ENCODE peak calls at places on chromosome 15, in eight cellular contexts. J is nephron progenitor cell, A is NB4, U is fibroblast of pulmonary artery, D is neural crest cell, G is breast epithelium, C is uterus, Y is PC-9. K is an unnamed sample.

GRCh38 chr15:69388259-69388658 is 25.9 kb upstream of the KIF23 start:
- DNase-seq in J (no peak), A (no peak), U (no peak), D (no peak), G (peak; percentile 68), C (no peak), Y (peak; percentile 72), K (no peak)

GRCh38 chr15:58241872-58242271 is 103.7 kb downstream of the AQP9 start:
- DNase-seq in J (no peak), A (no peak), U (no peak), D (no peak), G (no peak), C (no peak), Y (no peak), K (no peak)

GRCh38 chr15:22262613-22263020 is 182.3 kb downstream of the OR4M2 start:
- DNase-seq in J (no peak), A (peak; percentile 81), U (no peak), D (no peak), G (no peak), C (no peak), Y (no peak), K (no peak)

GRCh38 chr15:40047413-40048154 is 8.6 kb upstream of the SRP14 start:
- DNase-seq in J (no peak), A (peak; percentile 91), U (peak; percentile 79), D (no peak), G (no peak), C (peak; percentile 60), Y (peak; percentile 82), K (peak; percentile 40)

GRCh38 chr15:76840830-76841460 is 64.2 kb downstream of the SCAPER start:
- DNase-seq in J (no peak), A (peak; percentile 52), U (peak; percentile 65), D (no peak), G (no peak), C (no peak), Y (no peak), K (no peak)

GRCh38 chr15:63938486-63939061 is 104.8 kb upstream of the HERC1 start:
- DNase-seq in J (no peak), A (no peak), U (peak; percentile 24), D (no peak), G (no peak), C (no peak), Y (no peak), K (no peak)

GRCh38 chr15:26260517-26261133 is 397.5 kb upstream of the ATP10A start:
- DNase-seq in J (peak; percentile 47), A (peak; percentile 52), U (peak; percentile 3), D (peak; percentile 50), G (no peak), C (no peak), Y (no peak), K (no peak)

GRCh38 chr15:97648728-97649127 is 311.8 kb upstream of the ARRDC4 start:
- DNase-seq in J (no peak), A (no peak), U (no peak), D (no peak), G (no peak), C (no peak), Y (no peak), K (no peak)

GRCh38 chr15:69318033-69318432 is 19.3 kb downstream of the PAQR5 start:
- DNase-seq in J (no peak), A (no peak), U (no peak), D (no peak), G (no peak), C (no peak), Y (no peak), K (no peak)

GRCh38 chr15:96325579-96326331 is 4.7 kb upstream of the NR2F2 start:
- DNase-seq in J (no peak), A (peak; percentile 54), U (peak; percentile 60), D (no peak), G (no peak), C (no peak), Y (peak; percentile 92), K (no peak)

GRCh38 chr15:79595995-79596622 is 164.0 kb downstream of the MINAR1 start:
- DNase-seq in J (peak; percentile 51), A (peak; percentile 91), U (peak; percentile 77), D (peak; percentile 19), G (no peak), C (no peak), Y (peak; percentile 78), K (no peak)

GRCh38 chr15:48096813-48097212 is 24.0 kb upstream of the SLC24A5 start:
- DNase-seq in J (no peak), A (no peak), U (peak; percentile 47), D (no peak), G (no peak), C (no peak), Y (no peak), K (no peak)

GRCh38 chr15:71151061-71151460 is 35.8 kb downstream of the THSD4 start:
- DNase-seq in J (no peak), A (no peak), U (peak; percentile 32), D (no peak), G (no peak), C (no peak), Y (no peak), K (no peak)

GRCh38 chr15:69607101-69607500 is 154.5 kb downstream of the RPLP1 start:
- DNase-seq in J (no peak), A (no peak), U (peak; percentile 33), D (no peak), G (no peak), C (no peak), Y (no peak), K (no peak)

GRCh38 chr15:45701108-45701507 is 66.3 kb downstream of the SQOR start:
- DNase-seq in J (no peak), A (no peak), U (no peak), D (no peak), G (no peak), C (no peak), Y (no peak), K (no peak)

GRCh38 chr15:92829875-92830274 is 70.2 kb upstream of the CHD2 start:
- DNase-seq in J (no peak), A (no peak), U (no peak), D (no peak), G (no peak), C (no peak), Y (no peak), K (no peak)

GRCh38 chr15:89492111-89492641 is 4.2 kb downstream of the RHCG start:
- DNase-seq in J (peak; percentile 65), A (peak; percentile 56), U (no peak), D (peak; percentile 58), G (no peak), C (no peak), Y (no peak), K (no peak)
- TF ChIP-seq CTCF in J (peak; percentile 49), A (peak; percentile 81), U (peak; percentile 47), D (peak; percentile 59), G (no peak), C (no peak), Y (peak; percentile 66), K (no peak)

GRCh38 chr15:66188464-66188863 is 65.1 kb downstream of the MEGF11 start:
- DNase-seq in J (no peak), A (no peak), U (no peak), D (no peak), G (no peak), C (no peak), Y (no peak), K (no peak)
- TF ChIP-seq CTCF in J (no peak), A (no peak), U (no peak), D (no peak), G (no peak), C (no peak), Y (no peak), K (no peak)

GRCh38 chr15:49145651-49146609 is 9.5 kb downstream of the COPS2 start:
- DNase-seq in J (peak; percentile 25), A (peak; percentile 65), U (peak; percentile 84), D (peak; percentile 27), G (no peak), C (no peak), Y (peak; percentile 62), K (no peak)
- TF ChIP-seq CTCF in J (peak; percentile 59), A (peak; percentile 50), U (peak; percentile 73), D (peak; percentile 81), G (peak; percentile 17), C (peak; percentile 35), Y (peak; percentile 69), K (no peak)

GRCh38 chr15:75640483-75641175 is 605 bp upstream of the IMP3 start:
- DNase-seq in J (no peak), A (peak; percentile 90), U (peak; percentile 66), D (no peak), G (no peak), C (no peak), Y (peak; percentile 58), K (no peak)
- TF ChIP-seq CTCF in J (no peak), A (peak; percentile 37), U (peak; percentile 28), D (no peak), G (no peak), C (peak; percentile 32), Y (peak; percentile 58), K (no peak)

DNA sequence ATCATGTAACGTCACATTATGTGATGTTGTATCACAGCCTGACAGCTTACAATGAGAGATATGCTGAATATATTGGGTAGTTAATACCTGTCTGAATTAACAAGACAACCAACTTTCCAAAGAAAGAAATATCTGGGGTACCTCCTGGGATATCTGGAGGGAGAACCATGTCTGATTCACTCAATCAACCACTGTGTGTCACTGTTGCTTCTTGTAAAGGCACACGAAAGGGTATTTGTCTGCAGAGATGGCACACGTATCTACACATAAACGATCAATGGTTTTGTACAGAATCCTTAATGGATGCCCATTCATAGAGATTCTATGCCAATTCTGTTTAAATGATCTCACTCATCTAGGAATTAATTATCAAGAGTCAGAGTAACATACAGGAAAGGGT is 252.1 kb upstream of the TMCO5A start:
- DNase-seq in J (no peak), A (peak; percentile 36), U (peak; percentile 33), D (no peak), G (no peak), C (no peak), Y (no peak), K (no peak)
- TF ChIP-seq CTCF in J (no peak), A (peak; percentile 23), U (peak; percentile 34), D (peak; percentile 36), G (no peak), C (no peak), Y (peak; percentile 34), K (no peak)

GRCh38 chr15:44243829-44244228 is 44.7 kb upstream of the GOLM2 start:
- DNase-seq in J (no peak), A (no peak), U (no peak), D (no peak), G (no peak), C (no peak), Y (no peak), K (no peak)
- TF ChIP-seq CTCF in J (no peak), A (no peak), U (no peak), D (peak; percentile 20), G (no peak), C (no peak), Y (peak; percentile 24), K (no peak)

GRCh38 chr15:65862682-65863081 is 6.6 kb upstream of the RAB11A start:
- DNase-seq in J (peak; percentile 34), A (peak; percentile 85), U (peak; percentile 74), D (peak; percentile 42), G (no peak), C (no peak), Y (no peak), K (no peak)
- TF ChIP-seq CTCF in J (no peak), A (peak; percentile 80), U (peak; percentile 61), D (peak; percentile 60), G (no peak), C (no peak), Y (no peak), K (no peak)

GRCh38 chr15:74307827-74308642 is 59.4 kb downstream of the CYP11A1 start:
- DNase-seq in J (peak; percentile 55), A (peak; percentile 71), U (peak; percentile 76), D (peak; percentile 47), G (no peak), C (peak; percentile 61), Y (peak; percentile 59), K (no peak)
- TF ChIP-seq CTCF in J (peak; percentile 55), A (peak; percentile 74), U (peak; percentile 84), D (peak; percentile 69), G (no peak), C (peak; percentile 76), Y (peak; percentile 84), K (no peak)

K was measured in activated B cell treated with CpG ODN at 0.5 μM for 24 hours.